ENCODE peak calls at places on chromosomes 11 and 22, in eight cellular contexts. H is tibial artery, B is Peyer's patch, E is neural progenitor cell, Z is cardiac muscle cell, I is colonic mucosa, T is fibroblast of lung, R is right lobe of liver. V is an unnamed sample. For H3K27me3, the result is how much of the 10 kb centered on the place peaks cover.

GRCh38 chr11:59767212-59767611 is 12.0 kb downstream of the STX3 start:
- DNase-seq in H (no peak), B (no peak), E (no peak), Z (peak), I (peak), T (no peak), R (no peak), V (no peak)

GRCh38 chr11:120209750-120210650 is 832 bp upstream of the OAF start:
- DNase-seq in H (no peak), B (no peak), E (peak), Z (no peak), I (no peak), T (no peak), R (no peak), V (no peak)

GRCh38 chr11:4704790-4705334 is 278 bp downstream of the MMP26 start:
- DNase-seq in H (no peak), B (no peak), E (no peak), Z (no peak), I (no peak), T (no peak), R (no peak), V (no peak)

GRCh38 chr11:4610258-4610935 is 2.4 kb upstream of the TRIM68 start:
- DNase-seq in H (no peak), B (no peak), E (no peak), Z (peak), I (no peak), T (peak), R (no peak), V (no peak)

GRCh38 chr11:95429376-95429907 is 198.4 kb upstream of the SESN3 start:
- DNase-seq in H (no peak), B (no peak), E (no peak), Z (no peak), I (no peak), T (no peak), R (no peak), V (no peak)

GRCh38 chr11:27777013-27777412 is 76.8 kb upstream of the BDNF start:
- DNase-seq in H (no peak), B (no peak), E (no peak), Z (no peak), I (no peak), T (no peak), R (no peak), V (no peak)

GRCh38 chr11:123704341-123704740 is 37.1 kb downstream of the ZNF202 start:
- DNase-seq in H (no peak), B (no peak), E (no peak), Z (no peak), I (no peak), T (no peak), R (no peak), V (no peak)

GRCh38 chr11:68260484-68260883 is 11.3 kb downstream of the C11orf24 start:
- DNase-seq in H (no peak), B (no peak), E (no peak), Z (no peak), I (no peak), T (no peak), R (no peak), V (no peak)

GRCh38 chr22:17867160-17867785 is 93.0 kb upstream of the BID start:
- DNase-seq in H (peak), B (no peak), E (no peak), Z (no peak), I (peak), T (no peak), R (no peak), V (no peak)

GRCh38 chr11:103851166-103851651 is 185.2 kb upstream of the DDI1 start:
- DNase-seq in H (peak), B (no peak), E (no peak), Z (peak), I (no peak), T (peak), R (no peak), V (peak)

GRCh38 chr22:19840059-19840458 is 14.6 kb downstream of the GNB1L start:
- DNase-seq in H (no peak), B (no peak), E (no peak), Z (no peak), I (no peak), T (no peak), R (no peak), V (no peak)

GRCh38 chr11:6667733-6668374 is 12.2 kb upstream of the DCHS1 start:
- DNase-seq in H (no peak), B (no peak), E (peak), Z (peak), I (no peak), T (peak), R (no peak), V (no peak)

GRCh38 chr11:31340903-31341572 is 28.5 kb downstream of the DCDC1 start:
- DNase-seq in H (no peak), B (no peak), E (peak), Z (peak), I (peak), T (peak), R (no peak), V (no peak)

GRCh38 chr11:2390871-2391662 is 9.5 kb upstream of the TSSC4 start:
- DNase-seq in H (no peak), B (no peak), E (peak), Z (peak), I (no peak), T (peak), R (no peak), V (no peak)

GRCh38 chr11:101187748-101188147 is 58.1 kb upstream of the PGR start:
- DNase-seq in H (no peak), B (no peak), E (no peak), Z (no peak), I (no peak), T (peak), R (no peak), V (no peak)

GRCh38 chr11:120556841-120557240 is 45.3 kb downstream of the GRIK4 start:
- DNase-seq in H (no peak), B (no peak), E (no peak), Z (no peak), I (no peak), T (no peak), R (no peak), V (no peak)

GRCh38 chr11:116420770-116421528 is 351.8 kb downstream of the BUD13 start:
- DNase-seq in H (no peak), B (no peak), E (no peak), Z (peak), I (no peak), T (no peak), R (no peak), V (no peak)

GRCh38 chr11:118841469-118842222 is 42.0 kb upstream of the CXCR5 start:
- DNase-seq in H (no peak), B (peak), E (no peak), Z (no peak), I (no peak), T (no peak), R (no peak), V (no peak)

GRCh38 chr22:20079745-20080444 is at the start of gene DGCR8:
- DNase-seq in H (peak), B (peak), E (peak), Z (peak), I (peak), T (peak), R (peak), V (peak)

GRCh38 chr11:85098996-85099395 is 528.1 kb downstream of the DLG2 start:
- DNase-seq in H (no peak), B (no peak), E (no peak), Z (no peak), I (no peak), T (peak), R (no peak), V (no peak)

GRCh38 chr22:50041361-50042065 is 16.6 kb downstream of the TTLL8 start:
- DNase-seq in H (no peak), B (no peak), E (no peak), Z (no peak), I (no peak), T (no peak), R (no peak), V (no peak)

GRCh38 chr11:102807921-102808320 is 10.0 kb upstream of the MMP1 start:
- DNase-seq in H (no peak), B (no peak), E (peak), Z (peak), I (no peak), T (peak), R (no peak), V (no peak)

GRCh38 chr11:20259506-20259905 is 99.2 kb upstream of the DBX1 start:
- DNase-seq in H (no peak), B (no peak), E (no peak), Z (no peak), I (no peak), T (no peak), R (no peak), V (no peak)

GRCh38 chr11:27464155-27464759 is 8.3 kb downstream of the LGR4 start:
- DNase-seq in H (no peak), B (no peak), E (no peak), Z (peak), I (peak), T (no peak), R (no peak), V (no peak)

GRCh38 chr11:2789791-2790580 is 90.2 kb upstream of the KCNQ1OT1 start:
- DNase-seq in H (peak), B (no peak), E (no peak), Z (no peak), I (peak), T (no peak), R (no peak), V (peak)

DNA sequence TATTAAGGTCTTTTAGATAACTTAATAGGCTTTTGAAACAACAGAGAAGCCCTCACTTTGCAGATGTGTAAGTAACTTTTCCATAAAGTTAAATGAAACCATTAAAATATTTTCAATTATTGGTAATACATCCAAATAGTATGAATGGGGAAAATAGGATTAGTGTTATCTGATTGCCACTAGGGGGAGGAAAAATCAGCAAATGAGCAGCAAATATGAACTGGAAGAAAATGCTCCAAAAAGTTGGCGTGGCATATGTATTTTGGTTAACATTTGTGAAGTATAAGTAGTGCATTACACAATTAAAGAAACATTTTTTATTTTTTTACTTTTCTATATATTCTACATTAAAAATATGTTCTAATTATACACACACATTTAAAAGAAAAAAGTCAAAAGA is 259.8 kb upstream of the ANO5 start:
- DNase-seq in H (no peak), B (no peak), E (no peak), Z (no peak), I (no peak), T (no peak), R (no peak), V (no peak)
- TF ChIP-seq CTCF in H (no peak), B (peak), E (peak), Z (no peak), I (no peak), T (no peak), R (peak), V (no peak)

GRCh38 chr22:38843201-38843715 is 570 bp downstream of the NPTXR start:
- DNase-seq in H (no peak), B (peak), E (peak), Z (peak), I (no peak), T (peak), R (no peak), V (no peak)

GRCh38 chr22:38841635-38842034 is 2.2 kb downstream of the NPTXR start:
- DNase-seq in H (no peak), B (no peak), E (no peak), Z (no peak), I (no peak), T (no peak), R (no peak), V (no peak)

GRCh38 chr22:38842512-38843200 is 1.2 kb downstream of the NPTXR start:
- DNase-seq in H (no peak), B (no peak), E (no peak), Z (no peak), I (no peak), T (no peak), R (no peak), V (no peak)

GRCh38 chr22:38840129-38840528 is 3.7 kb downstream of the NPTXR start:
- DNase-seq in H (no peak), B (no peak), E (no peak), Z (no peak), I (no peak), T (no peak), R (no peak), V (no peak)

GRCh38 chr22:38841211-38841610 is 2.6 kb downstream of the NPTXR start:
- DNase-seq in H (no peak), B (no peak), E (no peak), Z (no peak), I (no peak), T (no peak), R (no peak), V (no peak)
- H3K27me3 ChIP-seq in H (under half), B (under half), E (half or more), Z (under half), I (under half), T (under half), R (under half), V (under half)

DNA sequence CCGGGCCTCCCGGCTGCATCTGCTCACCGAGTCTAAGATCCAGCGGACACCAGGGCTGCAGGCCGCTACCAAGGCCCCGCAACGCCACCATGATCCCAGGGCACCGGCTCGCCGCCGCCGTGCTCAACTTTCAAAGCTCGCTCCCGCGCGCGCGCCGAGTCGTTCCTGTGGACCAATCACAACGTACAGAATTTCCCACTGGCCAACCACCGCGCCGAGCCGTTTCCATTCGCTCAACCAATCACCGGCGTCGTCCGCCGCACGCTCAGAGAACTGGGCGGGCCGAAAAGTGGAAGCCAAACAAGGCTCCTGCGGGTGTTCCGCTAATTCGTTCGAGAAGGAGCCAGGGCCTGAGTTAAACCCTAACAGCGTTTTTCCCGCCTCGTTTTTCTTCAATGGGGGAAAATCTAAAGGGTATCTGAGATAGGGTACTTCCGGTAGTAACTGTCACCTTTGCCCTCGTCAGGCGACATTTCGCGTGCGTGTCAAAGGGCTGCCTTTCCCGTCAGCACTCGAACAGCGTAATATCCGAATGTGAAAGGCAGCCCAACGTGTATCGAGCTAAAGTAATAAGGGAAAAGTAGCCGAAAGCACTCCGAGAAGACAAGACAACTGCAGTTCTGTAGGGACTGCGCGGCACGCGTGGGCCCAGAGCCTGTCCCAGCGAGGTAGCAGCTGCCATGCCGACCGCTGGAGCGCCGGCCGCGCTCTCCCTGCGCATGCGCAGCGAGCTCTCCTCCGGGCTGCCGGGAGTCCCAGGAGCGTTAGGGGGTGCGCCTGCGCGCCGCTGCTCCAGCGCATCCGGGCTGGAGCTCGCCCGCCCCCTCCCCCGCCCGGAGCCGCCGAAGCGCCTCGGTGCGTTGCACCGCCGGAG is at the start of the genes NCAPD3 and VPS26B:
- DNase-seq in H (peak), B (peak), E (peak), Z (peak), I (peak), T (peak), R (peak), V (peak)
- TF ChIP-seq CTCF in H (peak), B (peak), E (peak), Z (no peak), I (no peak), T (no peak), R (no peak), V (peak)

DNA sequence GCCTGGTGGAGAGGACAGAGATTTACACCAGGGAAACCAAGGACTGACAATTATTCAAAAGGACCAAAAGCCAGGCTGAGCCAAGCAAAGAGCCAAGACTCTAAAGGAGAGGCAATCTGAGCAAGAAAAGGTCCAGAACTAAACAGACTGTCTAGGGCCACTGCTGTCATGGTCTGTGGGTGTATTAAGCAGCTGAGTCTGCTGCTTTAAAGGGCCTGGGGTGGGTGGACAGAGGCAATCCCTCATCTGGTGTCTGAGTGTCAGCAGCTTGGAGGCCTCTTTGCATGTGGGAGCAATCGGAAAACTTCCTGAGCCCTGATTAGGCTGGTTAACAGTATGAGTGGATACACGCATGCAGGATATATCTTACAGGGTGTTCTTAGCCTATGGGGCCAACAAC is 67.6 kb upstream of the TIMP3 start:
- DNase-seq in H (no peak), B (no peak), E (no peak), Z (no peak), I (no peak), T (no peak), R (no peak), V (no peak)
- H3K27me3 ChIP-seq in H (under half), B (under half), E (under half), Z (under half), I (under half), T (under half), R (under half), V (under half)

GRCh38 chr22:35567214-35567792 is 26.7 kb downstream of the RASD2 start:
- DNase-seq in H (no peak), B (no peak), E (no peak), Z (no peak), I (no peak), T (no peak), R (no peak), V (no peak)

GRCh38 chr22:35567794-35568193 is 27.2 kb downstream of the RASD2 start:
- DNase-seq in H (no peak), B (no peak), E (peak), Z (peak), I (no peak), T (no peak), R (no peak), V (no peak)

GRCh38 chr22:35561796-35562526 is 21.3 kb downstream of the RASD2 start:
- DNase-seq in H (no peak), B (no peak), E (no peak), Z (peak), I (no peak), T (peak), R (no peak), V (no peak)

GRCh38 chr22:35563211-35563610 is 22.6 kb downstream of the RASD2 start:
- DNase-seq in H (no peak), B (no peak), E (no peak), Z (no peak), I (no peak), T (no peak), R (no peak), V (no peak)

GRCh38 chr22:35564975-35565867 is 24.6 kb downstream of the RASD2 start:
- DNase-seq in H (no peak), B (no peak), E (no peak), Z (peak), I (no peak), T (peak), R (no peak), V (no peak)
- TF ChIP-seq CTCF in H (no peak), B (no peak), E (no peak), Z (no peak), I (no peak), T (no peak), R (no peak), V (no peak)

DNA sequence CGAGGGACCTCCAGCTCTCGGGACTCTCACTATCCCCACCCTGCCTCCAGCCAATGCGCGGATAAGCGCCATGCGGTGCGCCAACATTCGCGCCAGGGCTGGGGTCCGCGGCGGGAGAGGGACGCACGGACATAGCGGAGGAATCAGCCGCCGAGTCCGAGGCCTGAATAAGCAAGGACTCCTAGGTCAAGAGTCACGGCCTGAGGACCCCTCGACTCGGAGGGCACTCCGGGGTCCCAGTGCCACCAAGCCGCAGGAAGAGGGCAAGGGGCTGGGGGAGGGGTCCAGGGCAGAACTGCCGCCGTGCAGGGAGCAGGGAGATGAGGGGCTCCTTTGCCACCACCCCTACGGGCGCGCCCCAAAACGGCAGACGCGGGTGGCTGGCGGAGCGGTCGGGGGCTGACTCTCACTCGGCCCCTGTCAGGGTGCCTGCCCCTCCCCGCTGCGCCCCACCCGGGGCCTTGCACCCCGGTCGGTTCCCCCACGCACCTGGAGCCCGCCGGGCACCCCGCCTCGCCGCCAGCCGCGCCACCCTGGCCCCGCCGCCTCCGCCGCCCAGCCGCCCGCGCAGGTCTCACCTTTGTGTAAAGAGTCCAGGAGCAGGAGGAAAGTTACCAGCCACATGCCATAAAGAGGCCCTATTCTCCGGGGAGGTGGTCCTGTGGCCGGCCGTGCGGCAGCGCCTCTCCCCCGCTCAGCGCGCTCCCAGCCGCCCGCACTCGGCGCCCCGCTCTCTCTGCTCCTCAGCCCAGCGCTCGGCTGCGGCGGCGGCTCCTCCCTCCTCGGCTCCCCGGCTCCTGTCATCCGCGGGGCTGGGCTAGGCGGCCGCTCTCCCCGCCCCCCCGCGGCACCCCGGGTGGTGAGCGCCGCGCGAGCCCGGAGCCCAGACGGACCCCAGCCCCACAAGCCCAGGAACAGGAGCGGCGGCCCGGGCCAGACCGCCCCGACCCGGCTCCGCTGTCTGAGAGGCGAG is at the start of gene DSCAML1:
- DNase-seq in H (no peak), B (no peak), E (peak), Z (no peak), I (no peak), T (no peak), R (no peak), V (no peak)
- H3K27me3 ChIP-seq in H (under half), B (under half), E (half or more), Z (half or more), I (under half), T (under half), R (under half), V (half or more)